ENCODE peak calls at places on chromosome X, in seven cellular contexts. One of them, this sample, is unnamed.

GRCh38 chrX:34687095-34687494 is 30.0 kb upstream of the TMEM47 start:
- DNase-seq in H1: no peak
- DNase-seq in IMR-90: no peak
- DNase-seq in mesenchymal stem cell: no peak
- DNase-seq in H9: no peak
- DNase-seq in trophoblast cell: no peak
- DNase-seq in mesendoderm: no peak
- DNase-seq in this sample: no peak

GRCh38 chrX:103063918-103064434 is at the start of gene BEX1:
- DNase-seq in H1: peak; percentile 31
- DNase-seq in IMR-90: no peak
- DNase-seq in mesenchymal stem cell: peak; percentile 0
- DNase-seq in H9: peak; percentile 83
- DNase-seq in trophoblast cell: no peak
- DNase-seq in mesendoderm: peak; percentile 76
- DNase-seq in this sample: peak; percentile 43

GRCh38 chrX:29530520-29530919 is 684.8 kb upstream of the MAGEB2 start:
- DNase-seq in H1: no peak
- DNase-seq in IMR-90: peak; percentile 59
- DNase-seq in mesenchymal stem cell: peak; percentile 59
- DNase-seq in H9: no peak
- DNase-seq in trophoblast cell: no peak
- DNase-seq in mesendoderm: no peak
- DNase-seq in this sample: no peak

GRCh38 chrX:13791559-13791958 is 25.3 kb downstream of the GPM6B start:
- DNase-seq in H1: no peak
- DNase-seq in IMR-90: no peak
- DNase-seq in mesenchymal stem cell: no peak
- DNase-seq in H9: no peak
- DNase-seq in trophoblast cell: no peak
- DNase-seq in mesendoderm: no peak
- DNase-seq in this sample: no peak

GRCh38 chrX:70769659-70770232 is 138.8 kb downstream of the TEX11 start:
- DNase-seq in H1: no peak
- DNase-seq in IMR-90: peak; percentile 5
- DNase-seq in mesenchymal stem cell: peak; percentile 10
- DNase-seq in H9: no peak
- DNase-seq in trophoblast cell: no peak
- DNase-seq in mesendoderm: no peak
- DNase-seq in this sample: no peak

GRCh38 chrX:54978448-54978847 is 15.5 kb downstream of the PFKFB1 start:
- DNase-seq in H1: no peak
- DNase-seq in IMR-90: peak; percentile 1
- DNase-seq in mesenchymal stem cell: no peak
- DNase-seq in H9: no peak
- DNase-seq in trophoblast cell: no peak
- DNase-seq in mesendoderm: no peak
- DNase-seq in this sample: no peak

GRCh38 chrX:71514367-71515038 is 18.4 kb upstream of the OGT start:
- DNase-seq in H1: no peak
- DNase-seq in IMR-90: no peak
- DNase-seq in mesenchymal stem cell: no peak
- DNase-seq in H9: no peak
- DNase-seq in trophoblast cell: no peak
- DNase-seq in mesendoderm: peak; percentile 38
- DNase-seq in this sample: no peak

GRCh38 chrX:23003121-23003520 is 3.4 kb downstream of the DDX53 start:
- DNase-seq in H1: no peak
- DNase-seq in IMR-90: peak; percentile 53
- DNase-seq in mesenchymal stem cell: peak; percentile 68
- DNase-seq in H9: no peak
- DNase-seq in trophoblast cell: no peak
- DNase-seq in mesendoderm: peak; percentile 50
- DNase-seq in this sample: no peak

GRCh38 chrX:73647212-73647611 is 84.2 kb downstream of the CHIC1 start:
- DNase-seq in H1: no peak
- DNase-seq in IMR-90: no peak
- DNase-seq in mesenchymal stem cell: no peak
- DNase-seq in H9: no peak
- DNase-seq in trophoblast cell: no peak
- DNase-seq in mesendoderm: no peak
- DNase-seq in this sample: no peak

GRCh38 chrX:95675794-95676193 is 1008.8 kb upstream of the DIAPH2 start:
- DNase-seq in H1: no peak
- DNase-seq in IMR-90: no peak
- DNase-seq in mesenchymal stem cell: no peak
- DNase-seq in H9: no peak
- DNase-seq in trophoblast cell: no peak
- DNase-seq in mesendoderm: peak; percentile 0
- DNase-seq in this sample: no peak

GRCh38 chrX:43882294-43882681 is at the start of gene MAOB:
- DNase-seq in H1: no peak
- DNase-seq in IMR-90: no peak
- DNase-seq in mesenchymal stem cell: no peak
- DNase-seq in H9: peak; percentile 45
- DNase-seq in trophoblast cell: peak; percentile 27
- DNase-seq in mesendoderm: peak; percentile 38
- DNase-seq in this sample: peak; percentile 20

GRCh38 chrX:18886005-18886343 is 97.9 kb downstream of the PHKA2 start:
- DNase-seq in H1: no peak
- DNase-seq in IMR-90: no peak
- DNase-seq in mesenchymal stem cell: no peak
- DNase-seq in H9: no peak
- DNase-seq in trophoblast cell: no peak
- DNase-seq in mesendoderm: peak; percentile 12
- DNase-seq in this sample: no peak

GRCh38 chrX:13293700-13294099 is 26.2 kb downstream of the ATXN3L start:
- DNase-seq in H1: no peak
- DNase-seq in IMR-90: no peak
- DNase-seq in mesenchymal stem cell: no peak
- DNase-seq in H9: no peak
- DNase-seq in trophoblast cell: peak; percentile 33
- DNase-seq in mesendoderm: no peak
- DNase-seq in this sample: no peak

GRCh38 chrX:6852869-6853268 is 294.6 kb upstream of the STS start:
- DNase-seq in H1: no peak
- DNase-seq in IMR-90: no peak
- DNase-seq in mesenchymal stem cell: no peak
- DNase-seq in H9: no peak
- DNase-seq in trophoblast cell: no peak
- DNase-seq in mesendoderm: no peak
- DNase-seq in this sample: no peak

GRCh38 chrX:109890910-109891502 is 111.9 kb upstream of the TMEM164 start:
- DNase-seq in H1: peak; percentile 10
- DNase-seq in IMR-90: peak; percentile 59
- DNase-seq in mesenchymal stem cell: peak; percentile 63
- DNase-seq in H9: peak; percentile 76
- DNase-seq in trophoblast cell: peak; percentile 52
- DNase-seq in mesendoderm: peak; percentile 81
- DNase-seq in this sample: peak; percentile 52

GRCh38 chrX:117689956-117690355 is 426.7 kb downstream of the KLHL13 start:
- DNase-seq in H1: no peak
- DNase-seq in IMR-90: no peak
- DNase-seq in mesenchymal stem cell: no peak
- DNase-seq in H9: no peak
- DNase-seq in trophoblast cell: no peak
- DNase-seq in mesendoderm: no peak
- DNase-seq in this sample: no peak

GRCh38 chrX:53128097-53128749 is 34.3 kb downstream of the KANTR start:
- DNase-seq in H1: no peak
- DNase-seq in IMR-90: peak; percentile 35
- DNase-seq in mesenchymal stem cell: peak; percentile 3
- DNase-seq in H9: no peak
- DNase-seq in trophoblast cell: no peak
- DNase-seq in mesendoderm: no peak
- DNase-seq in this sample: no peak

GRCh38 chrX:37075892-37076595 is 67.9 kb downstream of the FAM47C start:
- DNase-seq in H1: no peak
- DNase-seq in IMR-90: no peak
- DNase-seq in mesenchymal stem cell: no peak
- DNase-seq in H9: no peak
- DNase-seq in trophoblast cell: no peak
- DNase-seq in mesendoderm: no peak
- DNase-seq in this sample: no peak

GRCh38 chrX:37076983-37077382 is 68.8 kb downstream of the FAM47C start:
- DNase-seq in H1: no peak
- DNase-seq in IMR-90: no peak
- DNase-seq in mesenchymal stem cell: no peak
- DNase-seq in H9: no peak
- DNase-seq in trophoblast cell: no peak
- DNase-seq in mesendoderm: no peak
- DNase-seq in this sample: no peak

GRCh38 chrX:37077646-37078433 is 69.7 kb downstream of the FAM47C start:
- DNase-seq in H1: no peak
- DNase-seq in IMR-90: no peak
- DNase-seq in mesenchymal stem cell: no peak
- DNase-seq in H9: no peak
- DNase-seq in trophoblast cell: no peak
- DNase-seq in mesendoderm: no peak
- DNase-seq in this sample: no peak

DNA sequence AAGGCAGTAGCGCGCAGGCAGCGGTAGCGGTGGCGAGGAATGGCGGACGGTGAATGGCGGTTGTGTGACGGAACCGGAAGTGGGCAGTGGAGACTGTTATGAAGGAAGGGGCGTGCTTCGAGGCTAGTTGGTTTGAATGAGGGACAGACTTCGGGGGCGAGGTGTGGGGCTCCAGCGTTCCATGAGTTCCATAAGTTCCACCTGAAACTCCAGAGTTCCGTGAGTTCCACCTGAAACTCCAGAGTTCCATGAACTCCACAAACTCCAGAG is 70.2 kb downstream of the FAM47C start:
- DNase-seq in H1: no peak
- DNase-seq in IMR-90: no peak
- DNase-seq in mesenchymal stem cell: no peak
- DNase-seq in H9: no peak
- DNase-seq in trophoblast cell: no peak
- DNase-seq in mesendoderm: no peak
- DNase-seq in this sample: no peak
- H2AK5ac ChIP-seq in H1: no peak overlapping the region
- H2AK5ac ChIP-seq in IMR-90: no peak overlapping the region
- H2AK5ac ChIP-seq in mesenchymal stem cell: no peak overlapping the region
- H2AK5ac ChIP-seq in H9: no peak overlapping the region
- H2AK5ac ChIP-seq in trophoblast cell: no peak overlapping the region
- H2AK5ac ChIP-seq in mesendoderm: no peak overlapping the region
- H2AK5ac ChIP-seq in this sample: no peak overlapping the region

DNA sequence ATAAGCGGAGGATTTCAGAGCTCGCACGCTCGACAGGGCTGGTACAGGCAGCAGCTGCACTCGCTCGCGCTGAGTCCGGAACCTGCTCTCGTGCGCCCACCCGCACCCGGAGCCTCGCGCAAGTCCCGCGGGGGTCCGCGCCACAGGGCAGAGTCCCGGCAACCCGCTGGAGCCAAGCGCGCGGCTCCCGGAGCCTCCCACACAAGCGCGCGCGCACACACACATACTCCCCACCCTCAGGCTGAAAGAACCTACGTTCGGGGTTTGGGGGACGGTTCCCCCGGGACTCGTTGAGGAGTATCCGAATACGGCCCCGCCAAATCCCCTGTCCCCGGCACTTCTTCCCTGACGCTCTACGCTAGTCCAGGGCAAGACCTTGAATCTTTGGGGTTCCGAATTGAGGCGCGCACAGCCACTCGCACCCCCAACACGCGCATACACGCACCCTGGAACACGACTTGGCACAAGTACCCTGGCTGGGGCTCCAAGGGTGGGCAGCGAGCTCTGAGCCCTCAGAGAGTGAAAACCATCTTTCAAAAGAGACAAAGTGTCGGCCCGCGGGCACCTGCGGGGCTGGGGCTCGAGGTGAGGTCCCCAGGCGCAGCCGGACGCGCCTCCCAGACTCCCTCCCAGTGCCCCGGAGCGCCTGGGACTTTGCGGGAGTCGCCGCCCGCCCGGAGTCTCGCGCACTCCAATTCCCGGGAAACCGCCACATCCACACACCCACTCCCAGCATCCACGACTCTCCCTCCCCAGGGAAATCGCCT is 942 bp downstream of the ANOS1 start:
- DNase-seq in H1: no peak
- DNase-seq in IMR-90: no peak
- DNase-seq in mesenchymal stem cell: peak; percentile 15
- DNase-seq in H9: no peak
- DNase-seq in trophoblast cell: no peak
- DNase-seq in mesendoderm: no peak
- DNase-seq in this sample: no peak
- H2AK5ac ChIP-seq in H1: no peak overlapping the region
- H2AK5ac ChIP-seq in IMR-90: no peak overlapping the region
- H2AK5ac ChIP-seq in mesenchymal stem cell: no peak overlapping the region
- H2AK5ac ChIP-seq in H9: no peak overlapping the region
- H2AK5ac ChIP-seq in trophoblast cell: no peak overlapping the region
- H2AK5ac ChIP-seq in mesendoderm: no peak overlapping the region
- H2AK5ac ChIP-seq in this sample: no peak overlapping the region

DNA sequence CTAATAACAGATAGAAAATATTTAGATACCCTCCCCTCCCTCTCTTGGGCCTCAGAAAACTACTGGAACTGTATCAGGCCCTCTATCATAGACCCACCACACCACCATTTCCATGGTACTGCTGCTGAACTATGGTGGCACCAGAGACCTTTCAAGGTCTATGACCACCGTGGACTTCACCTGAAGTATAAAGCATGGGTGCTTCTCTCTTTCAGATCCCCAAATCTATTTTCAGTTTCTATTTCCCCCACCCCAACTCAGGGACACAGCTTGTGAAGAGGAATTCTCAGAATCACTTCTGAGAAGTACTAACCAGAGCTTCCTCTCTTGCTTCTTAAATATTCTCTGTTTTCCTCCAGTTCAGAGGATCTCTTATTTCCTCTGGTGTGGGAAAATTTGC is 840.8 kb upstream of the HTR2C start:
- DNase-seq in H1: no peak
- DNase-seq in IMR-90: no peak
- DNase-seq in mesenchymal stem cell: no peak
- DNase-seq in H9: no peak
- DNase-seq in trophoblast cell: no peak
- DNase-seq in mesendoderm: no peak
- DNase-seq in this sample: no peak
- H2AK5ac ChIP-seq in H1: no peak overlapping the region
- H2AK5ac ChIP-seq in IMR-90: no peak overlapping the region
- H2AK5ac ChIP-seq in mesenchymal stem cell: no peak overlapping the region
- H2AK5ac ChIP-seq in H9: no peak overlapping the region
- H2AK5ac ChIP-seq in trophoblast cell: no peak overlapping the region
- H2AK5ac ChIP-seq in mesendoderm: no peak overlapping the region
- H2AK5ac ChIP-seq in this sample: no peak overlapping the region

GRCh38 chrX:39927380-39927779 is 170.4 kb downstream of the BCOR start:
- DNase-seq in H1: no peak
- DNase-seq in IMR-90: no peak
- DNase-seq in mesenchymal stem cell: no peak
- DNase-seq in H9: no peak
- DNase-seq in trophoblast cell: no peak
- DNase-seq in mesendoderm: no peak
- DNase-seq in this sample: no peak

GRCh38 chrX:39928704-39929439 is 168.9 kb downstream of the BCOR start:
- DNase-seq in H1: no peak
- DNase-seq in IMR-90: no peak
- DNase-seq in mesenchymal stem cell: no peak
- DNase-seq in H9: no peak
- DNase-seq in trophoblast cell: no peak
- DNase-seq in mesendoderm: no peak
- DNase-seq in this sample: no peak

GRCh38 chrX:39921838-39922237 is 175.9 kb downstream of the BCOR start:
- DNase-seq in H1: no peak
- DNase-seq in IMR-90: no peak
- DNase-seq in mesenchymal stem cell: no peak
- DNase-seq in H9: no peak
- DNase-seq in trophoblast cell: no peak
- DNase-seq in mesendoderm: no peak
- DNase-seq in this sample: no peak

GRCh38 chrX:39922497-39922896 is 175.3 kb downstream of the BCOR start:
- DNase-seq in H1: no peak
- DNase-seq in IMR-90: no peak
- DNase-seq in mesenchymal stem cell: no peak
- DNase-seq in H9: no peak
- DNase-seq in trophoblast cell: no peak
- DNase-seq in mesendoderm: no peak
- DNase-seq in this sample: no peak

GRCh38 chrX:39922926-39923325 is 174.8 kb downstream of the BCOR start:
- DNase-seq in H1: no peak
- DNase-seq in IMR-90: no peak
- DNase-seq in mesenchymal stem cell: no peak
- DNase-seq in H9: no peak
- DNase-seq in trophoblast cell: no peak
- DNase-seq in mesendoderm: no peak
- DNase-seq in this sample: no peak
- H2AK5ac ChIP-seq in H1: no peak overlapping the region
- H2AK5ac ChIP-seq in IMR-90: no peak overlapping the region
- H2AK5ac ChIP-seq in mesenchymal stem cell: no peak overlapping the region
- H2AK5ac ChIP-seq in H9: no peak overlapping the region
- H2AK5ac ChIP-seq in trophoblast cell: no peak overlapping the region
- H2AK5ac ChIP-seq in mesendoderm: no peak overlapping the region
- H2AK5ac ChIP-seq in this sample: no peak overlapping the region

This sample was measured in neuronal stem cell.